ENCODE peak calls at places on chromosomes 11 and 22, in seven cellular contexts. J, H, G, P, I, N and X are unnamed samples. For H3K4me1, the result is how much of the 10 kb centered on the place peaks cover.

GRCh38 chr22:20011123-20011992 is 5.3 kb downstream of the ARVCF start:
- DNase-seq in P (peak), I (no peak), N (no peak), J (no peak), G (no peak), H (no peak), X (no peak)

GRCh38 chr22:49657275-49657973 is 170.2 kb downstream of the BRD1 start:
- DNase-seq in P (peak), I (peak), J (peak), H (peak), N (no peak), G (peak), X (no peak)

GRCh38 chr11:27201454-27202302 is 161.1 kb downstream of the BBOX1 start:
- DNase-seq in N (peak), G (no peak), H (peak), I (no peak), J (peak), P (peak), X (no peak)

GRCh38 chr11:10307022-10307410 is 2.1 kb downstream of the ADM start:
- DNase-seq in P (no peak), G (no peak), J (no peak), I (no peak), N (no peak), H (no peak), X (no peak)

GRCh38 chr11:65384301-65384889 is 1.9 kb upstream of the SLC25A45 start:
- DNase-seq in P (no peak), G (peak), H (no peak), N (no peak), J (no peak), I (no peak), X (no peak)

GRCh38 chr22:49853981-49854791 is 542 bp downstream of the ZBED4 start:
- DNase-seq in P (peak), G (no peak), J (peak), I (peak), H (no peak), N (peak), X (no peak)

GRCh38 chr11:60918941-60919275 is 5.0 kb downstream of the TMEM109 start:
- DNase-seq in I (no peak), H (no peak), N (peak), G (no peak), J (no peak), P (no peak), X (no peak)

GRCh38 chr11:33178443-33179154 is 17.3 kb upstream of the CSTF3 start:
- DNase-seq in P (no peak), N (no peak), I (no peak), H (no peak), J (no peak), G (no peak), X (no peak)

GRCh38 chr11:44313701-44314489 is 4.0 kb upstream of the ALX4 start:
- DNase-seq in H (no peak), N (no peak), I (no peak), P (no peak), G (no peak), J (no peak), X (no peak)

GRCh38 chr11:86940122-86940777 is 14.9 kb downstream of the FZD4 start:
- DNase-seq in P (peak), I (peak), G (no peak), J (no peak), H (no peak), N (no peak), X (no peak)

GRCh38 chr11:55895216-55895615 is 12.1 kb downstream of the TRIM51 start:
- DNase-seq in N (no peak), P (no peak), J (no peak), I (peak), G (no peak), H (no peak), X (peak)

GRCh38 chr11:30143098-30143705 is 87.6 kb upstream of the FSHB start:
- DNase-seq in N (peak), J (no peak), G (no peak), P (no peak), I (peak), H (no peak), X (peak)

GRCh38 chr11:69220581-69221051 is 64.9 kb downstream of the SMIM38 start:
- DNase-seq in P (no peak), N (no peak), H (no peak), I (no peak), J (no peak), G (no peak), X (no peak)

GRCh38 chr11:109864161-109864661 is 229.0 kb upstream of the ZC3H12C start:
- DNase-seq in G (no peak), I (peak), N (no peak), P (no peak), J (no peak), H (no peak), X (no peak)

GRCh38 chr11:57466680-57467079 is 6.4 kb downstream of the RTN4RL2 start:
- DNase-seq in G (no peak), J (no peak), P (no peak), I (no peak), N (no peak), H (no peak), X (no peak)

GRCh38 chr22:46738961-46739870 is 1.2 kb upstream of the CERK start:
- DNase-seq in J (no peak), I (peak), P (peak), H (no peak), G (peak), N (no peak), X (no peak)

GRCh38 chr11:106986261-106986660 is 32.0 kb downstream of the GUCY1A2 start:
- DNase-seq in N (peak), G (no peak), I (no peak), J (no peak), P (no peak), H (no peak), X (no peak)

GRCh38 chr11:62069374-62069773 is 54.4 kb upstream of the INCENP start:
- DNase-seq in G (no peak), H (no peak), N (no peak), J (no peak), I (no peak), P (no peak), X (no peak)

GRCh38 chr11:5129457-5129877 is 8.7 kb downstream of the OR52A5 start:
- DNase-seq in N (no peak), I (peak), G (no peak), P (no peak), J (no peak), H (no peak), X (no peak)

GRCh38 chr22:33859311-33859710 is 61.0 kb downstream of the LARGE1 start:
- DNase-seq in H (no peak), N (no peak), J (no peak), I (no peak), P (no peak), G (no peak), X (no peak)

GRCh38 chr11:111423250-111423615 is 44.2 kb upstream of the POU2AF1 start:
- DNase-seq in G (no peak), H (no peak), J (no peak), P (no peak), I (no peak), N (no peak), X (no peak)
- H3K4me1 ChIP-seq in G (under half), H (under half), J (under half), P (under half), I (under half), N (under half), X (under half)

DNA sequence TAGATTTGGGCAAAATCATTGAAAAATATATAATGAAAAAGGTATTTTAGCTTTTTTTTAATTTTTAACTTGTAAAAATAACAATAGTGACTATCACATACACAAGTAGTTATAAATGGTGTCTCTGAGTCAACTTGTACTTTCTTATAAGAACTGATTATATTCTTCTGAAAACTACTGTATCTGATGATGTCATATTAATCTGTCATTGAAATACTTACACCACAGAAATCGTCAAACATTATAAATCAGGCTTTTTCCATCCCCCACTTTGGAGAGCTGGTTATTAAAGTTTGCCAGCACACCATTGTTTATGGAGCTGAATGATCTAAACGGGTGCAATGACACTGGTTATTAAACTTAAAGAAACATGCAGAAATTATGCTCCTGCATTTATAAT is 1259.6 kb upstream of the CNTN5 start:
- DNase-seq in I (no peak), G (no peak), J (no peak), H (no peak), P (no peak), N (no peak), X (no peak)
- H3K4me1 ChIP-seq in I (under half), G (under half), J (under half), H (under half), P (under half), N (under half), X (under half)

DNA sequence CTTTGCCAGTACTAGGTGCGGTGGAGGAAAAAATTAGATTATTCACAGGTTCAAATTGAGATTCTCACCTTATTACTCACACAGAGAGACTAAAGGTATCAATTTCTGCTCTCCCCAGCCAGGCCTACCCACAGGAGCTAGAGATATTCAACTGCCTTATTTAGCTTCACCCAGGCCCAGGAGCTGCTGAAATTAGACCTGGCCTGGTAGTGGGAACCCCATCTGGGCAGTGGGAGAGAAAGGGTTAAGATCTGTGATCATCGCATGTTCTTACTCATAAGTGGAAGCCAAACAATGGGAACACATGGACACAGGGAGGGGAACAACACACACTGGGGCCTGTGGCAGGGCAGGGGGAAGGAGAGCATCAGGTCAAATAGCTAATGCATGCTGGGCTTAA is 20.9 kb upstream of the MICAL2 start:
- DNase-seq in G (no peak), P (no peak), I (no peak), H (no peak), N (peak), J (no peak), X (no peak)
- H3K4me1 ChIP-seq in G (half or more), P (under half), I (under half), H (under half), N (half or more), J (half or more), X (under half)

GRCh38 chr11:76769645-76770586 is 13.2 kb upstream of the TSKU start:
- DNase-seq in J (no peak), I (peak), P (no peak), G (no peak), N (no peak), H (no peak), X (no peak)
- H3K4me1 ChIP-seq in J (half or more), I (half or more), P (under half), G (under half), N (under half), H (half or more), X (under half)